ENCODE peak calls at places on chromosomes 3 and 15, in eight cellular contexts. C, Q, E, S, B, A, O and Y are unnamed samples.

GRCh38 chr3:117226932-117227331 is 517.4 kb downstream of the TUSC7 start:
- DNase-seq in B (no peak), S (no peak), Q (no peak), A (no peak), O (no peak), E (no peak), C (no peak), Y (no peak)

GRCh38 chr3:94019659-94020058 is 8.7 kb downstream of the STX19 start:
- DNase-seq in Q (no peak), C (no peak), B (no peak), E (no peak), O (no peak), A (no peak), S (no peak), Y (no peak)

GRCh38 chr3:32283304-32283703 is 44.8 kb downstream of the CMTM8 start:
- DNase-seq in Q (peak), S (peak), E (peak), C (no peak), A (no peak), O (peak), B (no peak), Y (no peak)

GRCh38 chr3:8328971-8329370 is 172.7 kb upstream of the LMCD1 start:
- DNase-seq in O (no peak), B (no peak), S (no peak), A (no peak), C (no peak), E (no peak), Q (peak), Y (no peak)

GRCh38 chr3:177499779-177500423 is 302.6 kb upstream of the TBL1XR1 start:
- DNase-seq in B (no peak), E (no peak), S (no peak), Q (no peak), A (no peak), C (no peak), O (no peak), Y (no peak)

GRCh38 chr3:52231502-52232278 is 6.2 kb upstream of the TLR9 start:
- DNase-seq in C (peak), A (peak), S (no peak), E (peak), B (peak), Q (peak), O (peak), Y (peak)

GRCh38 chr3:47476330-47476626 is 537 bp upstream of the SCAP start:
- DNase-seq in O (no peak), S (no peak), C (no peak), Q (no peak), A (no peak), B (no peak), E (no peak), Y (no peak)

GRCh38 chr3:177554900-177555759 is 357.8 kb upstream of the TBL1XR1 start:
- DNase-seq in B (no peak), S (no peak), E (peak), Q (no peak), A (no peak), O (peak), C (no peak), Y (no peak)

GRCh38 chr3:38643090-38643489 is 6.4 kb downstream of the SCN5A start:
- DNase-seq in Q (no peak), C (no peak), B (no peak), E (no peak), O (no peak), S (no peak), A (no peak), Y (no peak)

GRCh38 chr3:49171119-49171774 is at the start of gene KLHDC8B:
- DNase-seq in Q (peak), E (peak), S (peak), C (peak), O (peak), A (peak), B (peak), Y (peak)

GRCh38 chr3:172561894-172562664 is 38.8 kb upstream of the TNFSF10 start:
- DNase-seq in C (no peak), A (no peak), Q (no peak), B (no peak), E (no peak), S (no peak), O (no peak), Y (no peak)

GRCh38 chr3:39378092-39378491 is 5.1 kb upstream of the SLC25A38 start:
- DNase-seq in B (peak), E (no peak), Q (no peak), C (peak), S (no peak), A (peak), O (peak), Y (peak)

GRCh38 chr3:132347095-132347494 is 29.9 kb downstream of the ACP3 start:
- DNase-seq in Q (no peak), E (no peak), O (peak), C (no peak), S (no peak), A (no peak), B (no peak), Y (no peak)

GRCh38 chr3:138465451-138465850 is 31.0 kb downstream of the ESYT3 start:
- DNase-seq in S (no peak), E (no peak), C (no peak), A (no peak), O (no peak), Q (no peak), B (no peak), Y (no peak)

GRCh38 chr15:48537277-48538113 is 108.0 kb downstream of the FBN1 start:
- DNase-seq in E (no peak), Q (no peak), S (no peak), B (no peak), A (no peak), O (peak), C (no peak), Y (no peak)

GRCh38 chr3:53680026-53680425 is 166.2 kb downstream of the CHDH start:
- DNase-seq in Q (no peak), C (no peak), B (no peak), O (no peak), S (no peak), E (peak), A (no peak), Y (no peak)

GRCh38 chr15:52730163-52730562 is 51.0 kb upstream of the ATOSA start:
- DNase-seq in B (no peak), Q (no peak), A (no peak), C (peak), O (peak), S (no peak), E (no peak), Y (no peak)

GRCh38 chr15:49530106-49530505 is 90.5 kb downstream of the FAM227B start:
- DNase-seq in B (no peak), O (peak), A (no peak), S (no peak), E (no peak), C (no peak), Q (no peak), Y (no peak)

GRCh38 chr3:12308517-12308916 is 19.6 kb downstream of the PPARG start:
- DNase-seq in C (no peak), A (no peak), O (peak), E (no peak), B (no peak), Q (no peak), S (no peak), Y (no peak)